ENCODE peak calls at places on chromosomes 6 and 20, in ten cellular contexts. K, C, N, T, D, Q, P, R, B and F are unnamed samples.
A peak's percentile ranks its signal among the peaks of the same experiment; 100 is the strongest.

GRCh38 chr20:60819511-60819910 is 432.6 kb upstream of the CDH4 start:
- DNase-seq in K (no peak), Q (no peak), R (no peak), P (no peak), B (no peak), T (no peak), C (no peak), D (no peak), N (no peak), F (no peak)

GRCh38 chr6:52551483-52552277 is 25.2 kb downstream of the TRAM2 start:
- DNase-seq in R (peak; percentile 90), K (no peak), N (peak; percentile 95), Q (no peak), D (peak; percentile 67), P (peak; percentile 87), B (peak; percentile 94), C (peak; percentile 78), T (peak; percentile 83), F (no peak)

GRCh38 chr6:90493332-90493731 is 93.5 kb downstream of the MAP3K7 start:
- DNase-seq in B (no peak), Q (no peak), D (no peak), T (peak; percentile 71), N (no peak), C (no peak), R (peak; percentile 54), P (no peak), K (no peak), F (no peak)

GRCh38 chr6:140850438-140850837 is 1282.3 kb upstream of the GJE1 start:
- DNase-seq in C (no peak), D (no peak), P (no peak), N (no peak), T (peak; percentile 4), B (no peak), K (no peak), R (peak; percentile 28), Q (no peak), F (no peak)

GRCh38 chr6:160950507-160950906 is 41.1 kb upstream of the MAP3K4 start:
- DNase-seq in C (no peak), K (no peak), N (no peak), D (no peak), T (no peak), R (peak; percentile 79), Q (no peak), B (no peak), P (no peak), F (no peak)

GRCh38 chr6:149918151-149918905 is 4.6 kb downstream of the RAET1G start:
- DNase-seq in B (no peak), C (no peak), K (no peak), P (no peak), D (no peak), R (no peak), T (no peak), N (no peak), Q (no peak), F (no peak)

GRCh38 chr6:73227606-73228255 is 2.4 kb upstream of the KHDC1L start:
- DNase-seq in N (no peak), T (no peak), Q (no peak), R (no peak), C (no peak), K (no peak), B (no peak), P (no peak), D (no peak), F (no peak)

GRCh38 chr20:44598413-44599290 is 16.3 kb downstream of the PKIG start:
- DNase-seq in K (no peak), D (no peak), B (no peak), Q (peak; percentile 38), N (no peak), T (no peak), R (no peak), P (no peak), C (no peak), F (no peak)

GRCh38 chr6:45209762-45210161 is 118.4 kb upstream of the RUNX2 start:
- DNase-seq in R (no peak), N (no peak), T (no peak), P (no peak), Q (no peak), C (no peak), D (no peak), B (no peak), K (no peak), F (no peak)

GRCh38 chr6:38806271-38806670 is 91.2 kb downstream of the DNAH8 start:
- DNase-seq in T (no peak), P (no peak), K (no peak), B (peak; percentile 38), C (no peak), Q (peak; percentile 32), D (no peak), N (no peak), R (no peak), F (no peak)

GRCh38 chr6:35428421-35429149 is 23.6 kb upstream of the FANCE start:
- DNase-seq in K (no peak), C (no peak), B (no peak), Q (no peak), T (no peak), D (no peak), R (no peak), P (no peak), N (no peak), F (no peak)

GRCh38 chr20:63538204-63539091 is 1.3 kb upstream of the PTK6 start:
- DNase-seq in T (no peak), R (no peak), N (no peak), C (peak; percentile 96), D (no peak), K (no peak), B (peak; percentile 89), P (no peak), Q (no peak), F (no peak)

GRCh38 chr6:16712931-16713484 is 48.3 kb downstream of the ATXN1 start:
- DNase-seq in P (peak; percentile 66), B (no peak), C (no peak), K (no peak), T (peak; percentile 88), Q (no peak), R (peak; percentile 98), N (peak; percentile 91), D (peak; percentile 31), F (no peak)

GRCh38 chr20:39263076-39263475 is 300.9 kb downstream of the DHX35 start:
- DNase-seq in C (no peak), K (no peak), T (no peak), N (no peak), B (no peak), D (no peak), P (no peak), R (no peak), Q (no peak), F (no peak)

GRCh38 chr6:133240511-133241087 is 558 bp upstream of the EYA4 start:
- DNase-seq in T (no peak), C (peak; percentile 44), N (no peak), Q (peak; percentile 70), D (no peak), B (no peak), K (no peak), R (no peak), P (no peak), F (no peak)

GRCh38 chr6:16595514-16595913 is 165.7 kb downstream of the ATXN1 start:
- DNase-seq in K (no peak), P (no peak), C (no peak), R (no peak), D (no peak), T (no peak), Q (no peak), B (no peak), N (no peak), F (no peak)

GRCh38 chr6:156080371-156080770 is 624.7 kb upstream of the NOX3 start:
- DNase-seq in N (no peak), T (no peak), R (no peak), C (no peak), Q (no peak), D (no peak), B (no peak), P (no peak), K (no peak), F (no peak)

GRCh38 chr6:147201885-147202515 is 2.2 kb upstream of the STXBP5 start:
- DNase-seq in D (no peak), C (no peak), Q (no peak), P (no peak), K (no peak), N (no peak), B (peak; percentile 59), T (no peak), R (peak; percentile 55), F (no peak)

GRCh38 chr6:44652551-44652950 is 265.0 kb downstream of the CDC5L start:
- DNase-seq in C (no peak), D (no peak), K (no peak), B (no peak), T (no peak), R (no peak), Q (no peak), N (no peak), P (no peak), F (no peak)

GRCh38 chr6:31792741-31793140 is 2.8 kb downstream of the VARS1 start:
- DNase-seq in Q (no peak), D (peak; percentile 29), T (no peak), P (no peak), C (peak; percentile 53), B (no peak), K (no peak), R (peak; percentile 86), N (no peak), F (no peak)

GRCh38 chr20:38616457-38616856 is 14.8 kb downstream of the ARHGAP40 start:
- DNase-seq in B (no peak), K (no peak), D (no peak), R (no peak), C (no peak), Q (no peak), T (no peak), N (no peak), P (no peak), F (no peak)

GRCh38 chr6:125273965-125274364 is 27.8 kb downstream of the HDDC2 start:
- DNase-seq in D (peak; percentile 73), T (no peak), C (no peak), B (peak; percentile 62), R (peak; percentile 97), K (no peak), P (no peak), Q (no peak), N (no peak), F (no peak)

GRCh38 chr20:37988555-37988954 is 44.7 kb downstream of the TTI1 start:
- DNase-seq in C (no peak), N (no peak), K (no peak), D (no peak), Q (no peak), R (no peak), T (no peak), P (no peak), B (no peak), F (no peak)

GRCh38 chr20:38252292-38253288 is 7.9 kb downstream of the KIAA1755 start:
- DNase-seq in K (no peak), T (no peak), D (no peak), P (no peak), R (no peak), N (no peak), C (no peak), Q (no peak), B (no peak), F (no peak)

GRCh38 chr6:14004258-14004657 is 79.5 kb downstream of the RNF182 start:
- DNase-seq in K (no peak), N (no peak), T (no peak), C (no peak), P (no peak), Q (no peak), B (no peak), R (no peak), D (no peak), F (no peak)

GRCh38 chr6:143598466-143599080 is 79.2 kb upstream of the PHACTR2 start:
- DNase-seq in D (no peak), C (no peak), P (no peak), B (no peak), R (no peak), K (no peak), T (no peak), N (no peak), Q (no peak), F (no peak)

GRCh38 chr6:145018027-145018426 is 717.3 kb downstream of the EPM2A start:
- DNase-seq in N (no peak), T (no peak), C (no peak), B (no peak), P (no peak), K (no peak), D (no peak), R (no peak), Q (no peak), F (no peak)

GRCh38 chr6:372336-372911 is 19.1 kb upstream of the IRF4 start:
- DNase-seq in P (no peak), R (no peak), N (no peak), K (no peak), B (no peak), Q (no peak), C (no peak), T (no peak), D (no peak), F (no peak)